ENCODE peak calls at places on chromosomes 12 and 14, in four cellular contexts. X is body of pancreas, M is breast epithelium, Z is osteoblast. W is an unnamed sample. For H3K4me1, the result is how much of the 10 kb centered on the place peaks cover.

GRCh38 chr12:2640281-2640680 is 154.5 kb upstream of the FKBP4 start:
- DNase-seq in X (no peak), M (no peak), Z (peak), W (no peak)

GRCh38 chr14:74892745-74893144 is 11.0 kb downstream of the DLST start:
- DNase-seq in X (no peak), M (no peak), Z (no peak), W (no peak)

GRCh38 chr12:52245962-52246577 is 13.0 kb downstream of the KRT7 start:
- DNase-seq in X (no peak), M (no peak), Z (peak), W (no peak)

GRCh38 chr14:90645842-90646443 is 170.3 kb downstream of the TTC7B start:
- DNase-seq in X (no peak), M (peak), Z (no peak), W (peak)

GRCh38 chr12:4910502-4911315 is 1.0 kb downstream of the KCNA1 start:
- DNase-seq in X (no peak), M (no peak), Z (peak), W (no peak)

GRCh38 chr14:50920482-50921225 is 23.6 kb downstream of the PYGL start:
- DNase-seq in X (no peak), M (no peak), Z (peak), W (peak)

GRCh38 chr12:113826805-113827204 is 139.3 kb downstream of the RBM19 start:
- DNase-seq in X (no peak), M (no peak), Z (no peak), W (no peak)

GRCh38 chr12:130916251-130916911 is 37.3 kb upstream of the ADGRD1 start:
- DNase-seq in X (peak), M (no peak), Z (peak), W (peak)

GRCh38 chr12:24947541-24948451 is 1.1 kb downstream of the BCAT1 start:
- DNase-seq in X (no peak), M (no peak), Z (no peak), W (no peak)

GRCh38 chr12:30843211-30843610 is 83.3 kb upstream of the TSPAN11 start:
- DNase-seq in X (no peak), M (no peak), Z (no peak), W (no peak)

GRCh38 chr12:104603545-104603973 is 146.8 kb downstream of the CHST11 start:
- DNase-seq in X (no peak), M (no peak), Z (peak), W (no peak)

GRCh38 chr14:38079268-38079667 is 128.4 kb upstream of the SSTR1 start:
- DNase-seq in X (no peak), M (no peak), Z (no peak), W (no peak)
- H3K4me3 ChIP-seq in X (no peak), M (no peak), Z (no peak), W (no peak)

GRCh38 chr14:95519699-95520098 is 3.2 kb upstream of the SYNE3 start:
- DNase-seq in X (no peak), M (no peak), Z (peak), W (peak)

GRCh38 chr14:95521001-95521400 is 4.6 kb upstream of the SYNE3 start:
- DNase-seq in X (no peak), M (no peak), Z (no peak), W (no peak)

GRCh38 chr14:95522116-95522515 is 5.7 kb upstream of the SYNE3 start:
- DNase-seq in X (no peak), M (no peak), Z (no peak), W (no peak)

GRCh38 chr14:95518045-95518751 is 1.7 kb upstream of the SYNE3 start:
- DNase-seq in X (no peak), M (no peak), Z (peak), W (peak)

GRCh38 chr14:95520346-95520745 is 3.9 kb upstream of the SYNE3 start:
- DNase-seq in X (no peak), M (no peak), Z (no peak), W (no peak)
- H3K4me1 ChIP-seq in X (under half), M (under half), Z (half or more), W (under half)

DNA sequence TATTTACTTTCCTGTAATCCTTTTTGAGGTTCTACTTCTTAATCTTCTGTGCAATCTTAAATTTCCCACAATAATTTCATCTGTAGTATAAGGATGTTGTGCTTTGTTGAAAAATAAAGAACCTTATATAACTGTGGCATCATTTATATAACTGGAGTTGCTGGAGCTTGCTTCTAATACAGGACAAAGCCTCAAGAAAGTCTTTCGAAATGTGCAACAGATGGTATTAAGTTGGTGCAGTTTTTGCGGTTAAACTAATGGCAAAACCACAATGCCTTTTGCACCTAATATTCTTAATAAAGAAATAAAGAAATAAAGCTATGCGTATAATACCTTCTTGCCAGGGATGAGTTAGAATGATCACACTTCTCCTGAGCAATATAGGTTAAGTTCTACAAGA is 180.0 kb downstream of the KITLG start:
- DNase-seq in X (no peak), M (no peak), Z (no peak), W (no peak)
- H3K4me3 ChIP-seq in X (no peak), M (no peak), Z (no peak), W (no peak)

DNA sequence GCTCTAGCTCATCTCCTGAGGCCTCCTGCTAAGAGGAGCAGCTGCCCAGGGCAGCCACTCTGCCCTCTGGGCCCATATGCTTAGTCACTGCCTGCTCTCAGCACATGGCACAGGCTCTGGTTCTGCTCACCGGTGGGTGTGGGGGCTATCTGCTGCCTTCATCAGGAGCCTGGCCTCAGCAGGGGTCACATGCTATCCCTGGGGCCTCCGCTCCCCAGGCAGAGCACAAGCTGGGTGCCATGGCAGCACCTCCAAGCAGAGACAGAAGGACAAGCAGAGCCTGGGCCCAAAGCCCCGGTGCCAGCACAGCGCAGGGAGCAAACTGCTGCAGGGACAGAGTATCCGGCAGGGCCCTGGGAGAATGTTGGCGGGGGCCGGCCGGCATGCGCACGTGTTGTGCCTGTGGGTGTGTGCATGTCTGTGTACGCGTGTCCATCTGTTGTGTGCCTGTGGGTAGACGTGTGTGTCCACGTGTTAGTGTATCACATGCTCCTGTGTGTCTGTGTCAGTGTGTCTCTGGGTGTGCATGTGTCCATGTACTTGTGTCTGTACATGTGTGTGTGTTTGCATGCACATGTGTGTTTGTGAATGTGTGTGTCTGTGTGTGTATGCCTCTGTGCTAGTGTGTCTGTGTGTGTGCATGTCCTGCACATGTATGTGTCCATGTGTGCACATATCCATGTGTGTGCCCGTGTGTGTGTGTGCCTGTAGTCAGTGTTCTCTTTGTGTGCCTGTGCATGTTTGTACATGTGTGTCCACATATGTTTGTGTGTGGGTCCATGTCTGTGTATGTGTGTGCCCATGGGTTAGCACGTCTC is 326.9 kb downstream of the TMEM121 start:
- DNase-seq in X (peak), M (peak), Z (peak), W (no peak)
- H3K4me1 ChIP-seq in X (under half), M (under half), Z (under half), W (under half)

W was measured in cardiac muscle cell.